ENCODE peak calls at places on chromosomes 3 and 15, in seven cellular contexts. B is small intestine, S is lung, N is adrenal gland, C is HepG2, D is kidney, O is neural progenitor cell. F is an unnamed sample.

GRCh38 chr15:62637498-62637897 is 405.0 kb upstream of the TPM1 start:
- DNase-seq in C (no peak), S (no peak), B (no peak), D (no peak), N (no peak), O (no peak), F (no peak)

GRCh38 chr3:164208846-164209245 is 869.5 kb downstream of the SI start:
- DNase-seq in S (no peak), C (no peak), B (no peak), N (no peak), O (peak; percentile 1), D (no peak), F (no peak)

GRCh38 chr3:177553012-177553411 is 355.7 kb upstream of the TBL1XR1 start:
- DNase-seq in O (no peak), B (no peak), N (no peak), D (no peak), C (no peak), S (no peak), F (no peak)

GRCh38 chr3:182682263-182683229 is 110.8 kb upstream of the ATP11B start:
- DNase-seq in B (peak; percentile 18), S (no peak), O (peak; percentile 87), C (peak; percentile 12), N (no peak), D (peak; percentile 74), F (peak; percentile 34)

GRCh38 chr3:159914421-159914820 is 74.2 kb upstream of the IL12A start:
- DNase-seq in S (no peak), B (no peak), D (no peak), C (no peak), N (no peak), O (no peak), F (no peak)

GRCh38 chr15:100726426-100727190 is 124.2 kb downstream of the ASB7 start:
- DNase-seq in D (peak; percentile 49), B (no peak), C (no peak), O (no peak), S (peak; percentile 18), N (no peak), F (no peak)

GRCh38 chr3:38168988-38169363 is 3.6 kb downstream of the OXSR1 start:
- DNase-seq in C (no peak), B (no peak), O (no peak), D (no peak), N (no peak), S (no peak), F (no peak)

GRCh38 chr3:146625117-146625775 is 20.1 kb upstream of the PLSCR5 start:
- DNase-seq in D (no peak), O (no peak), S (no peak), N (no peak), B (peak; percentile 54), C (no peak), F (no peak)

GRCh38 chr15:52343831-52344230 is 48.2 kb upstream of the MYO5C start:
- DNase-seq in O (no peak), S (no peak), C (no peak), B (no peak), N (no peak), D (no peak), F (no peak)

GRCh38 chr3:170047133-170047404 is 9.3 kb downstream of the GPR160 start:
- DNase-seq in C (no peak), O (no peak), S (no peak), N (no peak), D (no peak), B (peak; percentile 37), F (no peak)

GRCh38 chr3:9396301-9396631 is 1.1 kb upstream of the SETD5 start:
- DNase-seq in D (no peak), N (peak; percentile 89), C (no peak), S (peak; percentile 94), O (peak; percentile 93), B (peak; percentile 93), F (no peak)

GRCh38 chr3:172461530-172462138 is 13.4 kb upstream of the GHSR start:
- DNase-seq in N (no peak), C (peak; percentile 34), D (no peak), B (peak; percentile 58), O (peak; percentile 42), S (no peak), F (no peak)

GRCh38 chr3:15556512-15556911 is 35.0 kb upstream of the COLQ start:
- DNase-seq in D (no peak), B (peak; percentile 25), S (no peak), N (no peak), O (no peak), C (no peak), F (no peak)

GRCh38 chr3:15557511-15557946 is 36.0 kb upstream of the COLQ start:
- DNase-seq in C (peak; percentile 75), N (peak; percentile 54), O (peak; percentile 57), D (no peak), B (peak; percentile 83), S (peak; percentile 65), F (no peak)

GRCh38 chr3:15553749-15554148 is 32.2 kb upstream of the COLQ start:
- DNase-seq in D (no peak), C (peak; percentile 55), N (no peak), B (no peak), O (no peak), S (no peak), F (no peak)

GRCh38 chr3:15551902-15552301 is 30.4 kb upstream of the COLQ start:
- DNase-seq in B (peak; percentile 14), O (no peak), N (no peak), D (no peak), C (no peak), S (no peak), F (no peak)
- H3K27ac ChIP-seq in B (no peak overlapping the region), O (no peak overlapping the region), N (no peak overlapping the region), D (no peak overlapping the region), C (no peak overlapping the region), S (no peak overlapping the region), F (no peak overlapping the region)

GRCh38 chr3:14947886-14948608 is 664 bp downstream of the NR2C2 start:
- DNase-seq in B (peak; percentile 99), C (peak; percentile 89), S (peak; percentile 97), N (peak; percentile 98), O (peak; percentile 98), D (peak; percentile 99), F (peak; percentile 96)

GRCh38 chr3:14948609-14949038 is 1.2 kb downstream of the NR2C2 start:
- DNase-seq in C (no peak), O (no peak), S (no peak), N (no peak), D (no peak), B (no peak), F (no peak)

GRCh38 chr3:14947105-14947885 is at the start of gene NR2C2:
- DNase-seq in N (peak; percentile 84), O (peak; percentile 92), B (peak; percentile 89), C (peak; percentile 68), S (peak; percentile 90), D (peak; percentile 97), F (peak; percentile 90)

GRCh38 chr3:14949126-14949525 is 1.7 kb downstream of the NR2C2 start:
- DNase-seq in B (no peak), C (no peak), N (no peak), S (no peak), O (peak; percentile 27), D (no peak), F (no peak)

GRCh38 chr3:14946749-14947104 is 656 bp upstream of the NR2C2 start:
- DNase-seq in O (no peak), N (no peak), B (no peak), S (no peak), C (no peak), D (no peak), F (no peak)
- H3K36me3 ChIP-seq in O (peaks cover 7% of the 10 kb centered on the region), N (peaks cover 17% of the 10 kb centered on the region), B (peaks cover 4% of the 10 kb centered on the region), S (no peaks in the 10 kb centered on the region), C (peaks cover 23% of the 10 kb centered on the region), D (peaks cover 6% of the 10 kb centered on the region), F (peaks cover 28% of the 10 kb centered on the region)

GRCh38 chr15:55319537-55320325 is 709 bp downstream of the PIGB start:
- DNase-seq in C (no peak), B (peak; percentile 49), N (no peak), D (no peak), O (peak; percentile 7), S (no peak), F (no peak)
- H3K27ac ChIP-seq in C (peak overlapping the region; percentile 93), B (peak overlapping the region; percentile 97), N (peak overlapping the region; percentile 90), D (peak overlapping the region; percentile 94), O (no peak overlapping the region), S (peak overlapping the region; percentile 76), F (peak overlapping the region; percentile 88)

GRCh38 chr3:42451116-42451515 is 40.7 kb upstream of the LYZL4 start:
- DNase-seq in O (no peak), D (no peak), C (no peak), B (no peak), S (no peak), N (no peak), F (no peak)
- H3K36me3 ChIP-seq in O (no peaks in the 10 kb centered on the region), D (no peaks in the 10 kb centered on the region), C (no peaks in the 10 kb centered on the region), B (no peaks in the 10 kb centered on the region), S (no peaks in the 10 kb centered on the region), N (no peaks in the 10 kb centered on the region), F (no peaks in the 10 kb centered on the region)

GRCh38 chr3:140723576-140723975 is 45.7 kb downstream of the TRIM42 start:
- DNase-seq in O (no peak), D (no peak), S (no peak), C (no peak), N (no peak), B (no peak), F (no peak)

GRCh38 chr3:140717915-140718314 is 40.1 kb downstream of the TRIM42 start:
- DNase-seq in C (no peak), N (no peak), O (no peak), S (no peak), D (no peak), B (no peak), F (no peak)

GRCh38 chr3:140715035-140715434 is 37.2 kb downstream of the TRIM42 start:
- DNase-seq in O (no peak), C (no peak), B (peak; percentile 2), N (no peak), S (no peak), D (no peak), F (no peak)

GRCh38 chr3:140720242-140720641 is 42.4 kb downstream of the TRIM42 start:
- DNase-seq in D (no peak), C (peak; percentile 38), S (no peak), N (no peak), B (no peak), O (no peak), F (peak; percentile 22)

DNA sequence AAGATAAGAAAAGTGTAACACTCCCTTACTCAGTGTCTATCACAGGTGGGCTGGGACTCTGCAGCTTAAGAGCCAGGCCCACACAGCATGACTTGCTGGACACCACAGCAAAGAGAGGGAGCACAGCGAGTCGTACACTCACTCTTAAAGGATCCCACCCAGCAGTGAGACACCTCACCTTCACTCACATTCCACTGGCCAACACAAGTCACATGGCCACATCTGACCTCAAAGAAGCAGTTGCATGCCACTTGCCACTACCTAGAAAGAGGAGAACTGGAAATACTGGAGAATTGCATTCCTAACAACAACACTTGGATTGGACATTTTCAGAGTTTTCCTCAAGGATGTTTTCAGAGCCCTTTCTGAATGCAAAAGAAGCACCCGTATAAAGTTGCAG is 42.0 kb downstream of the TRIM42 start:
- DNase-seq in O (no peak), D (no peak), C (no peak), N (no peak), B (no peak), S (no peak), F (no peak)
- H3K27ac ChIP-seq in O (no peak overlapping the region), D (no peak overlapping the region), C (no peak overlapping the region), N (peak overlapping the region; percentile 59), B (no peak overlapping the region), S (no peak overlapping the region), F (peak overlapping the region; percentile 70)

GRCh38 chr15:64082757-64083156 is 10.9 kb downstream of the CIAO2A start:
- DNase-seq in N (no peak), C (no peak), S (no peak), B (no peak), D (no peak), O (no peak), F (no peak)
- H3K36me3 ChIP-seq in N (peaks cover 53% of the 10 kb centered on the region), C (peaks cover 11% of the 10 kb centered on the region), S (peaks cover 11% of the 10 kb centered on the region), B (peaks cover 9% of the 10 kb centered on the region), D (peaks cover 3% of the 10 kb centered on the region), O (peaks cover 6% of the 10 kb centered on the region), F (peaks cover 86% of the 10 kb centered on the region)

GRCh38 chr3:126026277-126026751 is 57.3 kb downstream of the ROPN1B start:
- DNase-seq in N (no peak), D (no peak), B (no peak), S (no peak), O (no peak), C (no peak), F (no peak)
- H3K27ac ChIP-seq in N (no peak overlapping the region), D (no peak overlapping the region), B (no peak overlapping the region), S (no peak overlapping the region), O (no peak overlapping the region), C (no peak overlapping the region), F (no peak overlapping the region)

F was measured in left ventricle myocardium inferior.